ENCODE peak calls at places on chromosome 13, in ten cellular contexts. X is cardiac fibroblast, P is WERI-Rb-1, D is bronchial epithelial cell, H is transverse colon, O is mesothelial cell of epicardium, C is endothelial cell, V is epithelial cell of esophagus, G is thyroid gland, I is GM20000. R is an unnamed sample.
A peak's percentile ranks its signal among the peaks of the same experiment; 100 is the strongest.

GRCh38 chr13:98839826-98840769 is 87.6 kb upstream of the SLC15A1 start:
- DNase-seq in C (peak; percentile 71), H (peak; percentile 51), D (peak; percentile 63), O (peak; percentile 37), P (peak; percentile 90), I (peak; percentile 61), X (peak; percentile 69), V (peak; percentile 70), G (peak; percentile 63), R (peak; percentile 53)

GRCh38 chr13:23996456-23996855 is 99.2 kb upstream of the C1QTNF9B start:
- DNase-seq in X (no peak), P (no peak), C (no peak), H (no peak), G (no peak), I (no peak), D (no peak), V (no peak), O (no peak), R (no peak)

GRCh38 chr13:23871616-23872220 is 17.5 kb downstream of the MIPEP start:
- DNase-seq in C (no peak), P (no peak), D (peak; percentile 47), V (peak; percentile 49), H (no peak), O (no peak), I (peak; percentile 31), G (no peak), X (peak; percentile 69), R (peak; percentile 38)

GRCh38 chr13:20823071-20823470 is 49.3 kb upstream of the EEF1AKMT1 start:
- DNase-seq in I (no peak), C (no peak), H (no peak), X (no peak), D (no peak), G (no peak), O (no peak), V (no peak), P (no peak), R (no peak)

GRCh38 chr13:20191902-20192469 is 752 bp downstream of the GJB2 start:
- DNase-seq in P (no peak), H (peak; percentile 66), O (no peak), D (no peak), V (peak; percentile 42), C (no peak), I (peak; percentile 56), X (no peak), G (peak; percentile 40), R (peak; percentile 56)

GRCh38 chr13:40383132-40383531 is 283.3 kb downstream of the FOXO1 start:
- DNase-seq in C (no peak), H (no peak), P (no peak), G (no peak), I (no peak), O (no peak), V (peak; percentile 56), D (no peak), X (no peak), R (no peak)

GRCh38 chr13:24338721-24339120 is 29.3 kb downstream of the C1QTNF9 start:
- DNase-seq in D (no peak), G (no peak), C (no peak), V (no peak), H (no peak), O (no peak), X (no peak), I (no peak), P (no peak), R (no peak)

GRCh38 chr13:71055047-71055446 is 812.0 kb downstream of the DACH1 start:
- DNase-seq in G (no peak), I (no peak), X (no peak), H (no peak), V (no peak), D (no peak), P (no peak), C (no peak), O (no peak), R (no peak)

DNA sequence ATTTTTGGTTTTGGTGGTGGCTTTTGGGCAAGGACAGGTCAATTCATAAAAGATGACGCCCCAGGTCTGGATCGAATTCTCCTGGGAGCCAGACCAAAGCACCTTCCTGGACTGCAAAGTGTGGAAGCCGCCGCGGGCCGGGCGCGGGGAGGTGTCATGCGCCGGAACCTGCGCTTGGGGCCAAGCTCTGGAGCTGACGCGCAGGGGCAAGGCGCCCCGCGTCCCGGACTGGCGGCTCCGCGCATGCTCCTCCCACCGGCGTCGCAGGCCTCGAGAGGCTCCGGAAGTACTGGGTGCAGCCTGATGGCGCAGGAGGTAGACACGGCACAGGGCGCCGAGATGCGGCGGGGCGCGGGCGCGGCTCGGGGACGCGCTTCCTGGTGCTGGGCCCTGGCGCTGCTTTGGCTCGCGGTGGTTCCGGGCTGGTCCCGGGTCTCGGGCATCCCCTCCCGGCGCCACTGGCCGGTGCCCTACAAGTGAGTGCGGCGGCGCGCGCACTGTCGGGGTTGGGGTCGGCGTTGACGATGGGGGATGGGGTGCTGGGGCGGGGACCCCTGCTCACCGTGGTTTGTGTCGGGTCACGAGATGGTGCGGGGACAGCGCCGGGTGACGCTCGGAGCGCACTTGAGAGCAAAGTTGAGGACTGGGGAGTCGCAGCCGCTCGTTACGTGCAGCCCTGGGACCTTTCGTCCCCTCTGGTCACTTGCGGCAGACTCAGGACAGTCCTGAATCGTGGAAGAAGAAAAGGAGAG is at the start of gene CLN5:
- DNase-seq in G (peak; percentile 95), P (peak; percentile 87), V (peak; percentile 97), D (peak; percentile 88), H (peak; percentile 96), X (peak; percentile 91), O (peak; percentile 83), I (peak; percentile 97), C (peak; percentile 77), R (peak; percentile 98)
- TF ChIP-seq CTCF in G (no peak), P (no peak), V (no peak), D (no peak), H (peak; percentile 4), X (no peak), O (no peak), I (no peak), C (no peak), R (no peak)

GRCh38 chr13:65964672-65965071 is 1265.5 kb downstream of the PCDH9 start:
- DNase-seq in C (no peak), X (peak; percentile 32), P (no peak), D (peak; percentile 69), V (peak; percentile 37), O (no peak), H (no peak), I (no peak), G (no peak), R (no peak)

GRCh38 chr13:65971541-65971940 is 1258.6 kb downstream of the PCDH9 start:
- DNase-seq in O (no peak), I (no peak), V (no peak), C (no peak), P (no peak), G (no peak), D (no peak), H (no peak), X (no peak), R (no peak)

GRCh38 chr13:65965496-65965895 is 1264.6 kb downstream of the PCDH9 start:
- DNase-seq in C (no peak), O (no peak), G (no peak), H (no peak), X (peak; percentile 72), I (no peak), D (peak; percentile 73), V (peak; percentile 68), P (no peak), R (no peak)

DNA sequence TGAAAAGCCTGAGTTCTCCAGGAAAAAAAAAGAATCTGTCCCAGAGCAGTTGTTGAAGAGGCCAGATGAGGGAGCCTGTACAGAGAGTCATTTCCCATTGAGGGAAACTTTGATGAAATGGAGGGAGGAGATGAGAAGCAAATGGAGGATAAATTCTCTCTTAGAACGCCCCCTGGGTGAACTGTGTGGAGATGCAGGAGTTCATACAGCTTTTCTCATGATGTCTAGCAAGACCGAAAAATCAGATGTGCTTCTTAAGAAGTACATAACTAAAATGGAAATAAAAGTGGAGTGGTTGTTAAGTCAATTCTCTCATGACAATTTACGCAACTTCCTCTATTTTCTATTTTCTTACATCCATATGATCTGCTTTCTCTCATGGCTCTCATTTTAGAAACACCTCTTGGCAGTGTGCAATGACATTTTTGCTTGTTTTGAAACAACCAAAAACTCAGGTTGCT is 1263.1 kb downstream of the PCDH9 start:
- DNase-seq in C (no peak), I (no peak), V (peak; percentile 59), H (no peak), P (peak; percentile 8), D (peak; percentile 66), X (peak; percentile 76), O (no peak), G (no peak), R (no peak)
- TF ChIP-seq CTCF in C (peak; percentile 46), I (no peak), V (peak; percentile 48), H (no peak), P (peak; percentile 16), D (peak; percentile 38), X (peak; percentile 47), O (no peak), G (no peak), R (no peak)

GRCh38 chr13:113086031-113086750 is 19.4 kb upstream of the F7 start:
- DNase-seq in C (no peak), P (peak; percentile 54), H (no peak), X (no peak), I (no peak), O (no peak), V (no peak), D (no peak), G (no peak), R (no peak)

GRCh38 chr13:113083022-113083373 is 22.6 kb upstream of the F7 start:
- DNase-seq in V (no peak), C (no peak), P (no peak), G (no peak), O (no peak), I (no peak), H (no peak), X (no peak), D (no peak), R (no peak)

GRCh38 chr13:113084943-113085540 is 20.5 kb upstream of the F7 start:
- DNase-seq in O (no peak), V (no peak), D (no peak), P (no peak), I (no peak), H (no peak), G (no peak), X (no peak), C (no peak), R (no peak)

GRCh38 chr13:113083402-113084061 is 22.1 kb upstream of the F7 start:
- DNase-seq in C (no peak), H (peak; percentile 41), P (no peak), G (peak; percentile 97), X (peak; percentile 56), O (no peak), I (no peak), V (peak; percentile 30), D (peak; percentile 36), R (no peak)

DNA sequence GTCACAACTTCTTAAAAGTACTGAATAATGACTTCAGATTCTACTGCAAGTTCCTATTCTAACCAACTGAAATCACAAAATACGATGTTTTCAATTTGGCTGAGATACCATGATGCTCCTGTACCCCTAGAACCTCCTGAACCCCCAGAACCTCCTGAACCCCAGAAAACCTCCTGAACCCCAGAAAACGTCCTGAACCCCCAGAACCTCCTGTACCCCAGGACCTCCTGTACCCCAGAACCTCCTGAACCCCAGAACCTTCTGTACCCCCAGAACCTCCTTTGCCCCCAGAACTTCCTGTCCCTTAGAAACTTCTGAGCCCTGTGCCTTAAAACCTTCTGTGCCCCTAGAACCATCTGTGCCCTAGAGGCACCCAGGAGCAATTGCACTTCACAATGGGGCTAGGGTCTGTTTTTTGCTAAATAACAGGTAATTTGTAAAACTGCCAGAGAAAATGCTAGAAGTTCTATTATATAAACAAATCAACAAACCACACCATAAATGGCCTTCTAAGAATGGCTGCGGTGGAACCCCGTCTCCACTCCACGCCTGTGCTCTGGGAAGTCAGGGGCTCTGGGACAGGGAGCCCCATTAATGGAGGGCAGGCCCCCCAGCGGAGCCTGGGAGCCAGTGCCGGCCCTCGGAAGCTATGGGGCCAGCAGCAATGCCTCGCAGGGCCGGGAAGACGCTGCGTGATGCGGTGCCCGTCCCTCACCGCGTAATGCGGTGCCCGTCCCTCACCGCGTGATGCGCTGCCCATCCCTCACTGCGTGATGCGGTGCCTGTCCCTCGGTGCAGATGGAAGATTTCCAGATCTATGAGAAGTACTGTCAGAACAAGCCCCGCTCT is 21.3 kb upstream of the F7 start:
- DNase-seq in X (no peak), O (no peak), C (no peak), G (no peak), D (no peak), P (no peak), V (no peak), H (no peak), I (no peak), R (no peak)
- TF ChIP-seq CTCF in X (peak; percentile 24), O (no peak), C (peak; percentile 32), G (no peak), D (no peak), P (peak; percentile 11), V (no peak), H (no peak), I (no peak), R (no peak)

DNA sequence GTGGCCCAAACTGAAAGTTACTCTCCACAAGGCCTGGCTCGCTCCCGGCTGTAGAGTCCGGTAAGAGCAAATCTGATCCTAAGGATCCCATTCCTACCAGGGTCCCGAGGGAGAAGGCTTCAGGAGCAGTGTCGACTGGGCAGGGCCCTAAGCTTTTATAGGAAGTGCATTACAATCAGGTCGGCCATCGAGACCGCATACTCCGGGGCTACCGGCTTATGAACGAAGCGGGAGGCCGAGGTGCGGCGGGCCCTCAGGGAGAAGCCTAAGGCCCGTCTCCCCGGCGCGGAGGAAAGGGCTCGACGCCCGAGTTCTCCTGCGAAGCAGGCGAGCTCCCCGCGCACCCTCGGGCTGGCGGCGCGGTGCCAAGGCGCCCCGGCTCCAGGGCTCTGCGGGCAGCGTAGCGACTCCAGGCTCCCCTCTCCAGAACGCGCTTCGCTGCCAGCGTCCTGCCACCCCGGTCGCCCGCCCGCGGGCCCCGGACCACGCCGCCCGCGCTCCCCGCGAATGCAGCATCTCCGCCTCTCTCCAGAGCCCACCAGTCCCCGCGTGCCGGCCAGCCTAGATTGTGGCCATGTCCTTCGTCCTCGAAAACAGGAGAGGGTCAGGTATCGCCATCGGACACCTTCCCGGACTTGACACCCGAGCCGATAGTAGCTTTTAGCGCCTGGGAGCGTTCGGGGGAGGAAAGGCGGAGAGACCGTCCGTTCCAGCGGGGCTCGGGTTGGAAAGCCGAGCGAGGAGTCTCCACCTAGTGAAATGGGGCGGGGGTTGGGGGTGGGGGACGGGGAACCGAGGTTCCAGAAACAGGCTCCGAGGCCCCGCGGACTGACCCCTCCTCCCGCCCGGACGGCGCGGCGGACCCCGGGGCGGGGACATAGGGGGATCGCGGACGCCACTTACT is 1.3 kb downstream of the EFNB2 start:
- DNase-seq in G (peak; percentile 54), H (peak; percentile 63), X (peak; percentile 76), O (peak; percentile 37), I (peak; percentile 38), C (peak; percentile 24), P (peak; percentile 77), D (peak; percentile 33), V (peak; percentile 60), R (peak; percentile 32)
- TF ChIP-seq CTCF in G (no peak), H (no peak), X (peak; percentile 3), O (no peak), I (no peak), C (no peak), P (no peak), D (no peak), V (no peak), R (no peak)